ENCODE peak calls at places on chromosomes 3 and 15, in six cellular contexts. D, Z, H, I, T and F are unnamed samples.

GRCh38 chr15:65980824-65981456 is 111.6 kb downstream of the RAB11A start:
- DNase-seq in I (peak), D (peak), Z (peak), T (no peak), H (peak), F (peak)

GRCh38 chr3:67245545-67245944 is 247.4 kb downstream of the KBTBD8 start:
- DNase-seq in H (no peak), T (no peak), Z (no peak), D (no peak), I (no peak), F (no peak)

GRCh38 chr3:17753271-17753992 is 11.0 kb upstream of the TBC1D5 start:
- DNase-seq in D (no peak), T (no peak), I (no peak), H (no peak), Z (no peak), F (no peak)

GRCh38 chr3:113927556-113927955 is 20.3 kb upstream of the ZDHHC23 start:
- DNase-seq in Z (no peak), D (no peak), I (no peak), T (no peak), H (no peak), F (no peak)

GRCh38 chr3:120743081-120743365 is 479 bp downstream of the GTF2E1 start:
- DNase-seq in Z (no peak), H (no peak), I (no peak), D (no peak), T (no peak), F (no peak)

GRCh38 chr3:154486949-154487348 is 57.0 kb upstream of the GPR149 start:
- DNase-seq in T (no peak), Z (no peak), D (no peak), I (no peak), H (no peak), F (no peak)

GRCh38 chr3:123750659-123751420 is 133.3 kb downstream of the MYLK start:
- DNase-seq in H (peak), Z (peak), T (no peak), D (peak), I (no peak), F (no peak)

GRCh38 chr3:37026851-37027250 is 33.5 kb downstream of the MLH1 start:
- DNase-seq in T (no peak), Z (no peak), D (no peak), I (no peak), H (no peak), F (no peak)

GRCh38 chr15:42102646-42103235 is 8.4 kb upstream of the PLA2G4D start:
- DNase-seq in I (no peak), D (peak), H (no peak), Z (no peak), T (no peak), F (no peak)

GRCh38 chr15:67085818-67086649 is 20.6 kb downstream of the SMAD3 start:
- DNase-seq in D (no peak), T (no peak), I (no peak), Z (no peak), H (no peak), F (no peak)

GRCh38 chr3:186487819-186488218 is 56.4 kb downstream of the CRYGS start:
- DNase-seq in I (no peak), T (no peak), D (no peak), Z (peak), H (no peak), F (no peak)

GRCh38 chr3:83023050-83023449 is 1261.6 kb upstream of the GBE1 start:
- DNase-seq in I (no peak), D (no peak), Z (no peak), T (no peak), H (no peak), F (no peak)

GRCh38 chr3:159447841-159448240 is 540.8 kb upstream of the IL12A start:
- DNase-seq in H (no peak), T (no peak), Z (no peak), I (no peak), D (no peak), F (no peak)

GRCh38 chr3:52330194-52330805 is 14.2 kb downstream of the DNAH1 start:
- DNase-seq in T (no peak), I (no peak), H (no peak), Z (no peak), D (no peak), F (no peak)

GRCh38 chr3:188000361-188000861 is 153.5 kb upstream of the LPP start:
- DNase-seq in Z (peak), D (peak), T (no peak), H (peak), I (no peak), F (no peak)

GRCh38 chr3:61778095-61778494 is 216.7 kb downstream of the PTPRG start:
- DNase-seq in Z (no peak), I (no peak), D (no peak), H (no peak), T (no peak), F (no peak)

GRCh38 chr15:88375234-88375926 is 91.8 kb downstream of the MRPL46 start:
- DNase-seq in D (no peak), I (peak), Z (no peak), H (no peak), T (no peak), F (no peak)

GRCh38 chr3:159953320-159953719 is 35.3 kb upstream of the IL12A start:
- DNase-seq in D (no peak), I (no peak), Z (no peak), H (no peak), T (no peak), F (no peak)

GRCh38 chr15:76935620-76936019 is 4.1 kb downstream of the RCN2 start:
- DNase-seq in I (no peak), H (no peak), Z (no peak), D (no peak), T (no peak), F (no peak)

GRCh38 chr15:62291262-62291661 is 126.2 kb upstream of the C2CD4B start:
- DNase-seq in T (no peak), D (no peak), Z (no peak), I (no peak), H (no peak), F (no peak)

GRCh38 chr3:81249540-81250029 is 511.9 kb downstream of the GBE1 start:
- DNase-seq in Z (peak), D (no peak), I (no peak), T (no peak), H (no peak), F (no peak)

GRCh38 chr3:187747506-187747905 is 2.2 kb upstream of the BCL6 start:
- DNase-seq in H (no peak), D (no peak), T (no peak), Z (no peak), I (no peak), F (no peak)

DNA sequence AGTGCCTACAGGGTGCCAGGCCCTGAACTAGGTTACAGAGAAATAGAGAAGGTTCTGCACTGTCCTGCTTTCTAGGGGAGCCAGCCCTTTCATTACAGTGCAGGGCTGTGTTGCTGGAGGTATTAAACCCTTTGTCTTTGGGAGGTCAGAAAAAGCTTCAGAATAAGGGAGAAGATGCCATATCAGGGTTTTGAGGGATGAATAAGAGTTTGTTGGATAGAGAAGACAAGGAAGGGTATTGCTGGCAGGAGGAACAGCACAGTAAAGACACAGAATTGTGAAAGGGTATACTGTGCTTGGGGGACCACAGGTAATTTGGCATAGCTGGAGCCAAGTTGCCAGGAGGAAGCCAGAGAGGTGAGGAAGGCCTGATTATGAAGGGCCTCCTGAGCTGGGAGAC is 23.0 kb downstream of the NOX5 start:
- DNase-seq in D (no peak), Z (no peak), I (no peak), T (no peak), H (no peak), F (no peak)
- H3K27ac ChIP-seq in D (no peak), Z (no peak), I (no peak), T (no peak), H (no peak), F (no peak)

GRCh38 chr15:92625297-92625980 is 30.1 kb downstream of the FAM174B start:
- DNase-seq in I (no peak), T (no peak), Z (no peak), H (no peak), D (no peak), F (no peak)
- H3K27ac ChIP-seq in I (peak), T (no peak), Z (no peak), H (peak), D (no peak), F (peak)

GRCh38 chr15:74537736-74538135 is 3.3 kb upstream of the ARID3B start:
- DNase-seq in D (no peak), T (no peak), I (no peak), H (no peak), Z (no peak), F (no peak)

GRCh38 chr15:74540761-74541493 is at the start of gene ARID3B:
- DNase-seq in H (peak), D (peak), I (peak), Z (peak), T (peak), F (peak)

GRCh38 chr15:74542192-74543042 is 1.4 kb downstream of the ARID3B start:
- DNase-seq in D (no peak), I (no peak), Z (no peak), H (no peak), T (no peak), F (no peak)

GRCh38 chr15:74541494-74542191 is 623 bp downstream of the ARID3B start:
- DNase-seq in I (peak), H (peak), T (peak), Z (peak), D (peak), F (no peak)

DNA sequence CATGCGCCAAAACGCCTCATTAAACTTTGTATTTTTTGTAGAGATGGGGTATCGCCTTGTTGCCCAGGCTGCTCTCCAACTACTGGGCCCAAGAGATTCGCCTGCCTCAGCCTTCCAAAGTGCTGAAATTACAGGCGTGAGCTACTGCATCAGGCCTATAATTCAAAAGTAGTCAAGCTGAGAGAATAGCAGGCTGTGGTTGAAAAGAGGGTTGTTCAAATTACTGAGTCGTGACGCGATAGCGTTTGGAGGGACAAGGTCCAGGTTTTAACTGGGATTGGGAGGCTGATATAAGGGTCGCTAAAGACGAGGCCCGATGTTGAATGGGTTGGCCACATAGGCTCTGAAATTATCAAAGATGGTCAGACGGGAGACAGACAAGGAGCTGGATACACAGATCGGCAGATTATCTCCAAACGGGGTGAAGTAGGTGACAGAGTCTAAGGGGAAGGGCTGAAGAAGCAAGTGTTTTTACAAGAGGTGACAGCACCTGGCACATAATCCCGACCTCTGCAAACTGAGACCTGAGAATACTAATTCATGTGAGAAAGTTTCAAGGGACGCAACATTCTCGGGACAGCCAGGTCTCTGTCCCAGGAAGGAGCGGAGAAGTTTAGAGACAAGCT is 772 bp upstream of the ARID3B start:
- DNase-seq in H (no peak), T (no peak), Z (peak), I (no peak), D (peak), F (no peak)
- H3K27ac ChIP-seq in H (peak), T (peak), Z (peak), I (peak), D (peak), F (peak)

GRCh38 chr3:177574232-177574856 is 377.1 kb upstream of the TBL1XR1 start:
- DNase-seq in I (no peak), Z (peak), H (peak), D (peak), T (no peak), F (no peak)
- H3K27ac ChIP-seq in I (no peak), Z (no peak), H (no peak), D (peak), T (no peak), F (no peak)

GRCh38 chr3:72487078-72487765 is 361.0 kb downstream of the SHQ1 start:
- DNase-seq in H (peak), D (peak), T (no peak), Z (no peak), I (peak), F (no peak)
- H3K27ac ChIP-seq in H (no peak), D (peak), T (no peak), Z (peak), I (peak), F (no peak)

GRCh38 chr15:71934446-71934845 is 124.1 kb downstream of the NR2E3 start:
- DNase-seq in T (no peak), D (no peak), I (no peak), Z (no peak), H (no peak), F (no peak)

GRCh38 chr15:71932689-71933088 is 122.3 kb downstream of the NR2E3 start:
- DNase-seq in H (no peak), T (no peak), I (no peak), Z (no peak), D (no peak), F (no peak)

DNA sequence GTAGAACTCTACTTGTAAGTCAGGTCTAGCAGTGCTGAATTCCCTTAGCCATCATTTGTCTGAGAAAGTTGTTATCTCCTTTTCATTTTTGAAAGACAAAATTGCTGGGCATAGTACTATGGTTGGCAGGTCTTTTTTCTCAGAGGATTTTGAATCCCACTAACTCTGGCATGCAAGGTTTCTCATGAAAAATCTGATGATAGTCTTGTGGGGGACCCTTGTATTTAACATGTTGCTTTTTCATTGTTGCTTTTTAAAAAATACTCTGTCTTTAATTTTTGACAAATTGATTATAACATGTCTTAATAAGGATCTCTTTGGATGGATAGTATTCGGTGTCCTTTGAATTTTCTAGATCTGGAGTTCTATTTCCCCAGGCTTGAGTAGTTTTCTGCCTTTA is 120.9 kb downstream of the NR2E3 start:
- DNase-seq in H (no peak), I (no peak), T (no peak), Z (no peak), D (no peak), F (no peak)
- H3K27ac ChIP-seq in H (no peak), I (no peak), T (no peak), Z (no peak), D (no peak), F (no peak)

GRCh38 chr15:75134748-75135147 is 66.9 kb upstream of the C15orf39 start:
- DNase-seq in H (no peak), T (no peak), Z (no peak), D (no peak), I (no peak), F (no peak)

GRCh38 chr15:75130597-75131268 is 70.9 kb upstream of the C15orf39 start:
- DNase-seq in T (no peak), Z (peak), H (no peak), I (no peak), D (no peak), F (no peak)

GRCh38 chr15:75127186-75127585 is 74.5 kb upstream of the C15orf39 start:
- DNase-seq in Z (no peak), D (no peak), H (no peak), I (no peak), T (no peak), F (no peak)

GRCh38 chr15:75129788-75130187 is 71.9 kb upstream of the C15orf39 start:
- DNase-seq in D (no peak), T (no peak), Z (no peak), H (no peak), I (no peak), F (no peak)

DNA sequence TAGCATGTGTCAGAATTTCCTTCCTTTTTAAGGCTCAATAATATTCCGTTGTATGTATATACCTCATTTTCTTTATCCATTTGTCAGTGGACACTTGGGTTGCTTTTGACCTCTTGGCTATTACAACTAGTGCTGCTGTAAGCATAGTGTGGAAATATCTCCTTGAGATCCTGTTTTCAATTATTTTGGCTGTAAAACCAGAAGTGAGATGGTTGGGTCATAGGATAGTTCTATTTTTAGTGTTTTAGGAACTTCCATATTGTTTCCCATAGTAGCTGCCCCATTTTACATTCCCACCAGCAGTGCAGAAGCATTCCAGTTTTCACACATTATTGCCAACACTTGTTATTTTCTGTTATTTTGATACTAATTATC is 70.4 kb upstream of the C15orf39 start:
- DNase-seq in Z (no peak), T (no peak), H (no peak), I (no peak), D (no peak), F (no peak)
- H3K27ac ChIP-seq in Z (peak), T (no peak), H (no peak), I (no peak), D (peak), F (no peak)

GRCh38 chr3:69033470-69033869 is 18.7 kb downstream of the TMF1 start:
- DNase-seq in D (no peak), I (no peak), H (no peak), T (no peak), Z (no peak), F (no peak)
- H3K27ac ChIP-seq in D (no peak), I (no peak), H (no peak), T (no peak), Z (no peak), F (no peak)

GRCh38 chr3:149881879-149882278 is 68.9 kb downstream of the RNF13 start:
- DNase-seq in Z (no peak), I (no peak), H (no peak), T (no peak), D (no peak), F (no peak)
- H3K27ac ChIP-seq in Z (no peak), I (no peak), H (no peak), T (no peak), D (no peak), F (no peak)